ENCODE peak calls at places on chromosomes 6 and 20, in seven cellular contexts. H is HepG2, L is IMR-90, D is SK-N-SH, N is GM12878, S is H1, U is K562. Z is an unnamed sample.

GRCh38 chr20:48725589-48725991 is 102.2 kb downstream of the PREX1 start:
- DNase-seq in S (no peak), U (peak; percentile 54), L (peak; percentile 7), N (no peak), H (no peak), D (peak; percentile 27), Z (peak; percentile 40)

GRCh38 chr6:165976705-165977104 is 190.9 kb downstream of the TBXT start:
- DNase-seq in U (no peak), S (no peak), L (no peak), H (no peak), D (no peak), N (no peak), Z (no peak)

GRCh38 chr20:47784599-47785320 is 521 bp downstream of the SULF2 start:
- DNase-seq in H (peak; percentile 50), L (peak; percentile 4), S (no peak), N (no peak), D (peak; percentile 67), U (no peak), Z (peak; percentile 74)

GRCh38 chr20:57993738-57994431 is 234.6 kb downstream of the ANKRD60 start:
- DNase-seq in H (no peak), L (no peak), S (no peak), D (no peak), N (no peak), U (no peak), Z (no peak)

GRCh38 chr20:62523473-62524203 is 47.8 kb upstream of the GATA5 start:
- DNase-seq in D (peak; percentile 60), L (no peak), S (no peak), U (peak; percentile 98), H (peak; percentile 80), N (no peak), Z (no peak)

GRCh38 chr20:20364747-20365558 is 3.0 kb upstream of the INSM1 start:
- DNase-seq in D (no peak), H (no peak), L (no peak), U (no peak), N (no peak), S (no peak), Z (no peak)

GRCh38 chr6:136586295-136586694 is 36.1 kb upstream of the MAP7 start:
- DNase-seq in H (no peak), L (peak; percentile 98), D (no peak), U (no peak), N (no peak), S (no peak), Z (peak; percentile 28)

GRCh38 chr20:59025511-59025910 is 6.3 kb downstream of the TUBB1 start:
- DNase-seq in S (no peak), U (no peak), H (no peak), N (no peak), D (no peak), L (no peak), Z (no peak)

GRCh38 chr6:52423971-52424381 is 3.8 kb downstream of the EFHC1 start:
- DNase-seq in N (no peak), S (no peak), H (peak; percentile 54), U (no peak), D (no peak), L (peak; percentile 90), Z (no peak)

GRCh38 chr20:37559312-37560027 is 31.8 kb upstream of the BLCAP start:
- DNase-seq in S (no peak), U (no peak), H (no peak), N (no peak), D (no peak), L (no peak), Z (no peak)

GRCh38 chr20:18718129-18718528 is 95.5 kb upstream of the SCP2D1 start:
- DNase-seq in D (no peak), L (no peak), H (no peak), N (no peak), U (no peak), S (no peak), Z (no peak)

GRCh38 chr20:62735331-62735821 is 26.7 kb downstream of the NTSR1 start:
- DNase-seq in L (no peak), D (no peak), S (no peak), N (no peak), U (peak; percentile 50), H (no peak), Z (no peak)

GRCh38 chr20:4247261-4247660 is 231.9 kb upstream of the RNF24 start:
- DNase-seq in U (no peak), N (no peak), L (no peak), H (no peak), S (no peak), D (no peak), Z (no peak)

GRCh38 chr20:60065741-60066437 is 107.7 kb downstream of the CDH26 start:
- DNase-seq in N (no peak), S (no peak), D (no peak), L (no peak), H (no peak), U (no peak), Z (no peak)

GRCh38 chr20:48791666-48792071 is 36.1 kb downstream of the PREX1 start:
- DNase-seq in D (no peak), S (no peak), N (no peak), U (no peak), H (no peak), L (peak; percentile 32), Z (no peak)

GRCh38 chr20:51399138-51399890 is 143.2 kb downstream of the NFATC2 start:
- DNase-seq in N (no peak), D (no peak), H (no peak), U (no peak), S (no peak), L (no peak), Z (no peak)

GRCh38 chr20:17029698-17030097 is 197.1 kb upstream of the PCSK2 start:
- DNase-seq in H (no peak), N (no peak), D (no peak), L (no peak), U (no peak), S (no peak), Z (no peak)
- TF ChIP-seq RFX5 in H (no peak), N (no peak), D (no peak), L (no peak), U (no peak), S (no peak), Z (no peak)

DNA sequence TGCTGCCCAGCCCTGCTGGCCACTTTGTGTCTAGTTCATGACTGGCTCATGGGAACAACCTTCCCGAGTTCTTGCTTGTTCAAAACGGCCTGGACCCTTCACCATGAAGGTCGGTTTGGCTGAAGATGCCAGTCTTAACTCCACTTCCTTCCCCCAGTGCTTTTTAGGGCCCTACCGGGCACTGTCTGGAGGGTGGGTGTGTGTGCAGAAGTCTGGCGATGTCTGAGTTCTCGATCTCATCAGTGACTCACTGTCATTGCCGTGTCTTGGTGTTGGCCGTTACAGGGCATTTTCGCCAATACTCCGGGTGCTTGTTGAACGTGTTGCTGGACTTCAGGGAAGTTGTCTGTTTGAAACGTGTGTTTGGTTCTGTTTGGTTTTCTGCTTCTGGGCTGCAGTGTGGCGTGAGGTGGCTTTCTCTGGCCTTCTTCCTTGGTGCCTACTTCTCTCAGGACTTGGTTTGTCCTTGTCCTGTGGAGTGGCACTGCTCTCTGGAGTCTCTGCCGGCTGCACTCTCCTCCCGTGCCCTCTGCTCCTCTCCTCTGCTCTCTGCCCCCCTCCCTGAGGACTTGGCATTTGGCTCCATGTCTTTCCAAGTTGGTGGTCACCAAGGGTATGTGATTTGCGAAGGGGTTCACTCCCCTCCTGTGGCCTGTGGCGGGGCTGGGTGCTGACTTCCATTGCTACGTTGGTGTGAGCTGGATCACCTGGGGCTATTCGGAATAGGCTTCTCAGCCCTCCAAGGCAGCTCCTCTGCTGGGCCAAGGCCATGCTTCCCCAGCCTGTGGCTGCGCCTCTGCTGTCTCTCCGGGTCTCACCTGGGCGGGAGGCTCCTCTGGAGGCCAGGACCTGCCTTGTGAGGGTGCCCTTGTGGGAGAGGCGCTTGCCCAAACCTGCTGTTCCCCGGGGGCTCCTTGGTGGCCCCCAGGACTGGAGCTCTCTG is 38.2 kb downstream of the PYGB start:
- DNase-seq in H (no peak), D (no peak), L (no peak), U (no peak), N (no peak), S (no peak), Z (no peak)
- TF ChIP-seq RFX5 in H (no peak), D (no peak), L (no peak), U (no peak), N (no peak), S (no peak), Z (no peak)

GRCh38 chr6:14478396-14479225 is 361.0 kb downstream of the CD83 start:
- DNase-seq in L (peak; percentile 49), H (no peak), U (no peak), N (no peak), D (no peak), S (no peak), Z (no peak)
- TF ChIP-seq RFX5 in L (no peak), H (no peak), U (no peak), N (no peak), D (no peak), S (no peak), Z (no peak)

GRCh38 chr20:31560900-31561598 is 44.0 kb upstream of the ID1 start:
- DNase-seq in U (no peak), D (no peak), L (peak; percentile 98), H (no peak), N (no peak), S (no peak), Z (peak; percentile 93)

GRCh38 chr20:31562241-31562640 is 42.8 kb upstream of the ID1 start:
- DNase-seq in H (no peak), U (no peak), S (no peak), D (no peak), N (no peak), L (no peak), Z (no peak)

GRCh38 chr20:31564284-31564683 is 40.8 kb upstream of the ID1 start:
- DNase-seq in S (no peak), D (no peak), L (no peak), N (no peak), H (no peak), U (no peak), Z (no peak)

GRCh38 chr20:31559704-31560093 is 45.4 kb upstream of the ID1 start:
- DNase-seq in D (no peak), H (no peak), N (no peak), U (no peak), L (no peak), S (no peak), Z (no peak)

DNA sequence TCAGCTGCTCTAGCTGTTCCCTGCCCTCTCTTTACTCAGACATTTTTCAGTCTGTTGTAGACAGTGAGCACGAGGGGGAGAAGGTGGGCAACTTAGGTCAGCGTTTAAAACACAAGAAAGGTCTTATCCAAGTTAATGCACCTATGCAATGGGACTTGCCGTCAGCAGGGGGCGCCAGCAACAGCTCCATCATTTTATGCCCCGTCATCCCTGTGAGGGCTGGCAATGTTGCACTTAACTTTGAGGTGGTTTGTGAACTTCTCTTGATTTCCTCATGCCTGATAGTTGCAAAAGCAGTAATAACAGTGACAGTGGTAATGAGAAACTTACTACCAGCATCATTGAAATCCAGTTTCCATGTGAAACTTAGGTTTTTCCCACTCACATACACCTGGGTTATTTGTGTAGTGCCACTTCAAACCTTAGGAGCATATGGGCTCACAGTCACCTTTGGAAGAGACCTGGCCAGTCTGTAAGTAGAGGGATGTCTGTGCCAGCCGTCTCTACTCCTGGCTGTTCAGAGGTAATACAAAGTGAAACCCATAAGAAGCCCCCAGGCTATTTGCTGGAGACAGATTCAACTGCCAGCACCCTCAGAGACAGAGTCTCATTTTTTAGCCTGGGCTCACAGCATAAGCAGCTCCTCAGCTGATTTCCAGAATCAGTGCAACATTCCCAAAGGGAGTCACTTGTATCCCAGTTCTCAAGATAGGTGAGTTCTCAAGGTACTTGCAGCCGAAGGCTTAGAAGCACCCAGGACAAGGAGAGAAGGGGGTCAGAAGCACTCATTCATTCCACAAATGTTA is 44.8 kb upstream of the ID1 start:
- DNase-seq in U (peak; percentile 72), L (peak; percentile 86), D (peak; percentile 68), H (peak; percentile 83), S (no peak), N (no peak), Z (peak; percentile 94)
- TF ChIP-seq RFX5 in U (no peak), L (no peak), D (no peak), H (no peak), S (no peak), N (no peak), Z (no peak)

GRCh38 chr6:31826793-31827285 is 699 bp upstream of the HSPA1B start:
- DNase-seq in N (no peak), U (peak; percentile 77), H (no peak), D (no peak), S (no peak), L (no peak), Z (peak; percentile 53)
- TF ChIP-seq RFX5 in N (no peak), U (peak; percentile 4), H (no peak), D (no peak), S (no peak), L (no peak), Z (no peak)